ENCODE peak calls at places on chromosomes 16 and 17, in nine cellular contexts. F is uterus, G is fibroblast of gingiva, A is dermis microvascular lymphatic vessel endothelial cell, C is A172, J is Kasumi-1, D is NCI-H774, I is PC-3, S is omental fat pad. Q is an unnamed sample.

GRCh38 chr17:77140878-77141767 is at the start of gene SEC14L1:
- DNase-seq in G (no peak), C (peak), J (peak), D (peak), F (no peak), S (no peak), I (peak), A (no peak), Q (no peak)

GRCh38 chr17:31696184-31696602 is 162.9 kb downstream of the COPRS start:
- DNase-seq in G (peak), J (no peak), D (no peak), S (no peak), A (no peak), F (peak), C (peak), I (no peak), Q (peak)

GRCh38 chr17:41717408-41718286 is 5.5 kb downstream of the GAST start:
- DNase-seq in I (peak), J (no peak), S (no peak), F (no peak), C (peak), G (peak), A (no peak), D (peak), Q (no peak)

GRCh38 chr17:56142781-56143180 is 10.5 kb upstream of the ANKFN1 start:
- DNase-seq in J (no peak), A (no peak), G (no peak), I (no peak), S (no peak), D (no peak), C (no peak), F (no peak), Q (no peak)

GRCh38 chr16:12819126-12820117 is 15.7 kb upstream of the CPPED1 start:
- DNase-seq in C (no peak), F (peak), S (peak), I (peak), A (peak), D (no peak), J (peak), G (peak), Q (peak)

GRCh38 chr16:70253291-70254094 is 1.8 kb upstream of the EXOSC6 start:
- DNase-seq in F (no peak), S (no peak), D (no peak), G (peak), A (peak), I (peak), C (peak), J (peak), Q (no peak)

GRCh38 chr17:2138768-2139167 is 83.9 kb downstream of the HIC1 start:
- DNase-seq in D (no peak), C (peak), A (no peak), G (peak), I (no peak), F (peak), S (no peak), J (peak), Q (peak)

GRCh38 chr16:1775006-1775845 is 2.3 kb upstream of the MRPS34 start:
- DNase-seq in C (no peak), I (no peak), J (no peak), F (no peak), G (no peak), A (no peak), S (no peak), D (no peak), Q (peak)

GRCh38 chr16:74756203-74756602 is 18.4 kb downstream of the FA2H start:
- DNase-seq in J (no peak), D (no peak), C (no peak), F (no peak), G (no peak), A (no peak), I (no peak), S (no peak), Q (no peak)

GRCh38 chr16:66471696-66472393 is 44.8 kb downstream of the BEAN1 start:
- DNase-seq in G (no peak), S (no peak), D (no peak), I (no peak), A (no peak), J (no peak), F (no peak), C (no peak), Q (no peak)

GRCh38 chr16:10886739-10887269 is 9.8 kb downstream of the CIITA start:
- DNase-seq in J (peak), G (no peak), C (no peak), S (no peak), I (no peak), D (no peak), A (no peak), F (no peak), Q (no peak)

GRCh38 chr16:85080923-85081498 is 31.3 kb downstream of the CIBAR2 start:
- DNase-seq in S (no peak), D (no peak), A (no peak), I (no peak), F (no peak), C (no peak), G (no peak), J (no peak), Q (no peak)

GRCh38 chr17:8060274-8060673 is 21.4 kb downstream of the ALOX15B start:
- DNase-seq in F (peak), C (peak), I (peak), D (peak), G (peak), A (peak), J (peak), S (no peak), Q (no peak)

GRCh38 chr17:33914120-33914519 is 341.0 kb upstream of the CCL2 start:
- DNase-seq in D (no peak), G (no peak), S (no peak), A (no peak), J (no peak), F (no peak), I (no peak), C (no peak), Q (no peak)

GRCh38 chr16:4768549-4769305 is 1.8 kb upstream of the ZNF500 start:
- DNase-seq in D (peak), F (peak), S (peak), C (peak), I (peak), J (peak), G (peak), A (peak), Q (peak)

GRCh38 chr17:38898291-38898679 is 27.1 kb upstream of the LASP1NB start:
- DNase-seq in A (no peak), G (no peak), S (no peak), J (peak), I (no peak), D (no peak), C (no peak), F (no peak), Q (no peak)

GRCh38 chr17:75503976-75504346 is 11.4 kb downstream of the CASKIN2 start:
- DNase-seq in I (no peak), J (no peak), S (no peak), D (no peak), F (no peak), G (no peak), C (no peak), A (no peak), Q (no peak)

GRCh38 chr17:50039058-50039457 is 16.9 kb upstream of the ITGA3 start:
- DNase-seq in J (no peak), D (no peak), S (no peak), F (no peak), C (no peak), I (no peak), G (no peak), A (no peak), Q (no peak)

GRCh38 chr17:38352245-38353083 is 820 bp downstream of the SOCS7 start:
- DNase-seq in A (no peak), G (no peak), C (no peak), I (peak), D (peak), J (peak), F (peak), S (no peak), Q (peak)

GRCh38 chr17:72806011-72806410 is 286.5 kb downstream of the SLC39A11 start:
- DNase-seq in G (no peak), S (no peak), I (no peak), F (no peak), D (no peak), C (no peak), A (no peak), J (no peak), Q (no peak)

GRCh38 chr17:13418891-13419290 is 182.8 kb downstream of the HS3ST3A1 start:
- DNase-seq in A (no peak), I (peak), F (no peak), S (no peak), C (no peak), J (no peak), D (no peak), G (no peak), Q (no peak)

GRCh38 chr17:4436381-4436780 is 2.6 kb downstream of the SPNS3 start:
- DNase-seq in A (no peak), G (no peak), C (no peak), I (no peak), D (no peak), F (no peak), S (no peak), J (no peak), Q (no peak)

Q was measured in heart right ventricle.